ENCODE peak calls at places on chromosomes 5 and 9, in four cellular contexts. One of them, this sample, is unnamed.

GRCh38 chr5:156947933-156948332 is 15.1 kb downstream of the TIMD4 start:
- DNase-seq in IMR-90: no peak
- DNase-seq in H9: no peak
- DNase-seq in H1: no peak
- DNase-seq in this sample: no peak

GRCh38 chr5:36200513-36200912 is 41.2 kb downstream of the NADK2 start:
- DNase-seq in IMR-90: peak
- DNase-seq in H9: no peak
- DNase-seq in H1: no peak
- DNase-seq in this sample: no peak

GRCh38 chr5:149420509-149421371 is 41.6 kb upstream of the IL17B start:
- DNase-seq in IMR-90: peak
- DNase-seq in H9: no peak
- DNase-seq in H1: no peak
- DNase-seq in this sample: no peak

GRCh38 chr9:69753830-69754229 is 6.0 kb downstream of the PTAR1 start:
- DNase-seq in IMR-90: no peak
- DNase-seq in H9: no peak
- DNase-seq in H1: no peak
- DNase-seq in this sample: no peak

GRCh38 chr9:124623966-124624734 is 117.0 kb upstream of the NR5A1 start:
- DNase-seq in IMR-90: no peak
- DNase-seq in H9: no peak
- DNase-seq in H1: no peak
- DNase-seq in this sample: no peak

GRCh38 chr5:36777105-36777757 is 99.3 kb upstream of the NIPBL start:
- DNase-seq in IMR-90: peak
- DNase-seq in H9: peak
- DNase-seq in H1: peak
- DNase-seq in this sample: peak

GRCh38 chr5:63961598-63962161 is 565 bp downstream of the HTR1A start:
- DNase-seq in IMR-90: no peak
- DNase-seq in H9: peak
- DNase-seq in H1: no peak
- DNase-seq in this sample: peak

GRCh38 chr5:32942225-32942989 is 231.3 kb downstream of the NPR3 start:
- DNase-seq in IMR-90: peak
- DNase-seq in H9: peak
- DNase-seq in H1: no peak
- DNase-seq in this sample: peak

GRCh38 chr5:134115806-134116175 is 1.3 kb downstream of the TCF7 start:
- DNase-seq in IMR-90: no peak
- DNase-seq in H9: no peak
- DNase-seq in H1: no peak
- DNase-seq in this sample: no peak

GRCh38 chr9:75918154-75918553 is 27.7 kb downstream of the PCSK5 start:
- DNase-seq in IMR-90: no peak
- DNase-seq in H9: no peak
- DNase-seq in H1: no peak
- DNase-seq in this sample: no peak

GRCh38 chr9:75912951-75913350 is 22.5 kb downstream of the PCSK5 start:
- DNase-seq in IMR-90: no peak
- DNase-seq in H9: no peak
- DNase-seq in H1: no peak
- DNase-seq in this sample: peak

GRCh38 chr9:75911390-75911789 is 20.9 kb downstream of the PCSK5 start:
- DNase-seq in IMR-90: no peak
- DNase-seq in H9: no peak
- DNase-seq in H1: no peak
- DNase-seq in this sample: no peak

GRCh38 chr9:75914002-75914401 is 23.5 kb downstream of the PCSK5 start:
- DNase-seq in IMR-90: no peak
- DNase-seq in H9: no peak
- DNase-seq in H1: no peak
- DNase-seq in this sample: no peak

DNA sequence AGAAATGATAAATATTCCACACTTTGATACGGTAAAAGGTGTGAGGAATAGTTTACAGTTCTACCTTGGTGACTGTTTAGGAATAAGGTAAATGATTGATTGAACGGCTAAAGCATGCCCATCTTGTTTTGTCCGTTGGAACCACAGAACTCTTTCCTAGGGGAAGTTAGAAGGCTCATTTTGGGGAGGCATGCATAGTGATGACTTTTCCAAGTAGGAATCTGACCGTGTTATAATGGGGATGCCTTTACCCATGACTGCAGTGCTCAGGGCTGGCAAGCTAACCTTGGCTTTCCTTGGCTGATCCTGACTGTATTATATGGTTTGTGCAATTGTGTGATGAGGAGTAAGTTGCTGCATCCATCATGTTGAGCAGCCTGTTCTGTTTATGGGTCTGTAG is 24.5 kb downstream of the PCSK5 start:
- DNase-seq in IMR-90: no peak
- DNase-seq in H9: no peak
- DNase-seq in H1: no peak
- DNase-seq in this sample: no peak
- H3K4ac ChIP-seq in IMR-90: no peak
- H3K4ac ChIP-seq in H9: no peak
- H3K4ac ChIP-seq in H1: no peak
- H3K4ac ChIP-seq in this sample: no peak

GRCh38 chr5:142316051-142316450 is 8.8 kb downstream of the SPRY4 start:
- DNase-seq in IMR-90: peak
- DNase-seq in H9: no peak
- DNase-seq in H1: no peak
- DNase-seq in this sample: no peak

GRCh38 chr5:142319105-142319504 is 5.7 kb downstream of the SPRY4 start:
- DNase-seq in IMR-90: no peak
- DNase-seq in H9: no peak
- DNase-seq in H1: no peak
- DNase-seq in this sample: no peak

GRCh38 chr5:142317173-142317572 is 7.6 kb downstream of the SPRY4 start:
- DNase-seq in IMR-90: no peak
- DNase-seq in H9: no peak
- DNase-seq in H1: no peak
- DNase-seq in this sample: no peak

GRCh38 chr5:142316681-142317080 is 8.1 kb downstream of the SPRY4 start:
- DNase-seq in IMR-90: no peak
- DNase-seq in H9: no peak
- DNase-seq in H1: no peak
- DNase-seq in this sample: no peak

DNA sequence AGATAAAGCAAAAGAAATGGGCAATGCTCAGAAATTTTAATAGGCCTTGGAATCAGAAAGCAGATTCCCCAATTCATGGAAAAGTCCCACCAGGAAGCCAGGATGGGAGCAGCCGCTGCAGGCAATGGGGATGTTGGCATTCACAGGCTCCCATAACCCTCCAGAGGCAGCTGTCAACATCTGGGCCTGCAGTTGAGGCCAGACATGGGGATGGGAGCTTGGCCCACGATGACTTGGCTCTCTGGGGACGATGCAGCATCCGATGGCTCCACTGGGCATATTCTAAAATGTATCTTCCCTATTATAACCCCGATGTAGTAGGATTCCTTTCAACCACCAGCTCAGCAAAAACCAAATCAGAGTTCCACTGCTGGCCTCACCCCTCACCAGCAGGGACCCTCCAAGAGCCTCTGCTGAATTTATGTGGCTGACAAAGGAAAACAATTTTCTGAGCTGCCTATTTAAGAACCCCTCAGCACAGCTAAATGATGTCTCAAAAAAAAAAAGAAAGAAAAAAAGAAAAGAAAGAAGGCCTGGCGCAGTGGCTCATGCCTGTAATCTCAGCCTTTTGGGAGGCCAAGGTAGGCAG is 7.1 kb downstream of the SPRY4 start:
- DNase-seq in IMR-90: no peak
- DNase-seq in H9: no peak
- DNase-seq in H1: no peak
- DNase-seq in this sample: no peak
- H4K5ac ChIP-seq in IMR-90: peak
- H4K5ac ChIP-seq in H9: no peak
- H4K5ac ChIP-seq in H1: no peak
- H4K5ac ChIP-seq in this sample: no peak

GRCh38 chr9:107294756-107295155 is 11.7 kb downstream of the RAD23B start:
- DNase-seq in IMR-90: no peak
- DNase-seq in H9: no peak
- DNase-seq in H1: no peak
- DNase-seq in this sample: peak
- H3K4ac ChIP-seq in IMR-90: no peak
- H3K4ac ChIP-seq in H9: no peak
- H3K4ac ChIP-seq in H1: no peak
- H3K4ac ChIP-seq in this sample: no peak

GRCh38 chr5:1030801-1031271 is 22.2 kb downstream of the NKD2 start:
- DNase-seq in IMR-90: no peak
- DNase-seq in H9: no peak
- DNase-seq in H1: no peak
- DNase-seq in this sample: no peak

GRCh38 chr5:1032011-1032410 is 23.4 kb downstream of the NKD2 start:
- DNase-seq in IMR-90: no peak
- DNase-seq in H9: no peak
- DNase-seq in H1: no peak
- DNase-seq in this sample: no peak

GRCh38 chr5:1029945-1030625 is 21.5 kb downstream of the NKD2 start:
- DNase-seq in IMR-90: no peak
- DNase-seq in H9: no peak
- DNase-seq in H1: no peak
- DNase-seq in this sample: no peak

GRCh38 chr5:1032551-1033027 is 24.0 kb downstream of the NKD2 start:
- DNase-seq in IMR-90: no peak
- DNase-seq in H9: no peak
- DNase-seq in H1: no peak
- DNase-seq in this sample: no peak

GRCh38 chr5:1031306-1031959 is 22.8 kb downstream of the NKD2 start:
- DNase-seq in IMR-90: no peak
- DNase-seq in H9: no peak
- DNase-seq in H1: no peak
- DNase-seq in this sample: no peak
- H4K5ac ChIP-seq in IMR-90: no peak
- H4K5ac ChIP-seq in H9: no peak
- H4K5ac ChIP-seq in H1: no peak
- H4K5ac ChIP-seq in this sample: no peak